ENCODE peak calls at places on chromosomes 11 and 22, in four cellular contexts. One of them, this sample, is unnamed.

GRCh38 chr11:72904016-72904415 is 89.8 kb downstream of the ATG16L2 start:
- DNase-seq in GM12891: no peak
- DNase-seq in HL-60: no peak
- DNase-seq in GM12878: no peak
- DNase-seq in this sample: no peak

GRCh38 chr11:126898802-126899201 is 101.8 kb downstream of the KIRREL3 start:
- DNase-seq in GM12891: no peak
- DNase-seq in HL-60: no peak
- DNase-seq in GM12878: no peak
- DNase-seq in this sample: no peak

GRCh38 chr11:133948711-133949110 is 8.1 kb downstream of the IGSF9B start:
- DNase-seq in GM12891: no peak
- DNase-seq in HL-60: no peak
- DNase-seq in GM12878: no peak
- DNase-seq in this sample: no peak

GRCh38 chr11:46560300-46561025 is 33.4 kb downstream of the AMBRA1 start:
- DNase-seq in GM12891: no peak
- DNase-seq in HL-60: no peak
- DNase-seq in GM12878: peak
- DNase-seq in this sample: peak

GRCh38 chr11:46064221-46064620 is 57.0 kb downstream of the PHF21A start:
- DNase-seq in GM12891: no peak
- DNase-seq in HL-60: no peak
- DNase-seq in GM12878: no peak
- DNase-seq in this sample: no peak

GRCh38 chr22:26679003-26679629 is 21.7 kb downstream of the MIAT start:
- DNase-seq in GM12891: peak
- DNase-seq in HL-60: no peak
- DNase-seq in GM12878: peak
- DNase-seq in this sample: peak

GRCh38 chr11:42913731-42914130 is 398.1 kb upstream of the API5 start:
- DNase-seq in GM12891: no peak
- DNase-seq in HL-60: no peak
- DNase-seq in GM12878: peak
- DNase-seq in this sample: no peak

GRCh38 chr11:36089920-36090319 is 146.1 kb downstream of the LDLRAD3 start:
- DNase-seq in GM12891: no peak
- DNase-seq in HL-60: no peak
- DNase-seq in GM12878: no peak
- DNase-seq in this sample: no peak

GRCh38 chr11:27183672-27184457 is 143.2 kb downstream of the BBOX1 start:
- DNase-seq in GM12891: peak
- DNase-seq in HL-60: no peak
- DNase-seq in GM12878: peak
- DNase-seq in this sample: peak

GRCh38 chr11:76736266-76736665 is 46.9 kb upstream of the TSKU start:
- DNase-seq in GM12891: no peak
- DNase-seq in HL-60: no peak
- DNase-seq in GM12878: no peak
- DNase-seq in this sample: no peak

GRCh38 chr11:76736773-76737495 is 46.2 kb upstream of the TSKU start:
- DNase-seq in GM12891: no peak
- DNase-seq in HL-60: no peak
- DNase-seq in GM12878: no peak
- DNase-seq in this sample: no peak

GRCh38 chr11:76734456-76735217 is 48.5 kb upstream of the TSKU start:
- DNase-seq in GM12891: no peak
- DNase-seq in HL-60: no peak
- DNase-seq in GM12878: no peak
- DNase-seq in this sample: no peak

GRCh38 chr11:76735841-76736240 is 47.3 kb upstream of the TSKU start:
- DNase-seq in GM12891: no peak
- DNase-seq in HL-60: no peak
- DNase-seq in GM12878: no peak
- DNase-seq in this sample: peak

GRCh38 chr11:76735218-76735480 is 48.0 kb upstream of the TSKU start:
- DNase-seq in GM12891: no peak
- DNase-seq in HL-60: no peak
- DNase-seq in GM12878: no peak
- DNase-seq in this sample: no peak
- TF ChIP-seq SPI1 in GM12891: no peak
- TF ChIP-seq SPI1 in HL-60: no peak
- TF ChIP-seq SPI1 in GM12878: no peak
- TF ChIP-seq SPI1 in this sample: no peak

GRCh38 chr11:101718406-101718805 is 134.6 kb upstream of the TRPC6 start:
- DNase-seq in GM12891: no peak
- DNase-seq in HL-60: no peak
- DNase-seq in GM12878: no peak
- DNase-seq in this sample: no peak
- TF ChIP-seq SPI1 in GM12891: no peak
- TF ChIP-seq SPI1 in HL-60: no peak
- TF ChIP-seq SPI1 in GM12878: no peak
- TF ChIP-seq SPI1 in this sample: no peak

GRCh38 chr22:29692327-29692640 is 27.5 kb upstream of the CABP7 start:
- DNase-seq in GM12891: no peak
- DNase-seq in HL-60: no peak
- DNase-seq in GM12878: no peak
- DNase-seq in this sample: no peak

GRCh38 chr22:29690481-29690880 is 29.3 kb upstream of the CABP7 start:
- DNase-seq in GM12891: no peak
- DNase-seq in HL-60: no peak
- DNase-seq in GM12878: no peak
- DNase-seq in this sample: no peak

GRCh38 chr22:29689201-29689871 is 30.5 kb upstream of the CABP7 start:
- DNase-seq in GM12891: no peak
- DNase-seq in HL-60: no peak
- DNase-seq in GM12878: no peak
- DNase-seq in this sample: no peak

GRCh38 chr22:29691636-29692326 is 28.0 kb upstream of the CABP7 start:
- DNase-seq in GM12891: no peak
- DNase-seq in HL-60: no peak
- DNase-seq in GM12878: no peak
- DNase-seq in this sample: no peak

DNA sequence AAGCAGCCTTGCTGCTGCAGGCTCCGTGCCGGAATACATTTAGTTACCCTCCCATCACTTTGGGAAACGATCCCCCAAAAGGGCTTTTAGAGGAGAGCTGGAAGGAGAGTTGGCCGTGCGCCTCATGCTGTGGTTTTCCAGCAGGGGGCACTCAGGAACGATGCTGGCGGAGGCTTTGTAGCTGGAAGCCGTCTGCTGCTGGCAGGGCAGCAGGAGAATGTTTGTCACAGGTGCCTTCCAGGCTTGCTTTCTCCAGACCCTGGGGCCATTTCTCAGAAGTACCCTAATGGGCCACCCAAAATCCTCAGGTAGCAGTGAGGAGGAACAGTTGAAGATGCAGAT is 30.0 kb upstream of the CABP7 start:
- DNase-seq in GM12891: no peak
- DNase-seq in HL-60: no peak
- DNase-seq in GM12878: no peak
- DNase-seq in this sample: peak
- TF ChIP-seq SPI1 in GM12891: no peak
- TF ChIP-seq SPI1 in HL-60: no peak
- TF ChIP-seq SPI1 in GM12878: no peak
- TF ChIP-seq SPI1 in this sample: no peak

DNA sequence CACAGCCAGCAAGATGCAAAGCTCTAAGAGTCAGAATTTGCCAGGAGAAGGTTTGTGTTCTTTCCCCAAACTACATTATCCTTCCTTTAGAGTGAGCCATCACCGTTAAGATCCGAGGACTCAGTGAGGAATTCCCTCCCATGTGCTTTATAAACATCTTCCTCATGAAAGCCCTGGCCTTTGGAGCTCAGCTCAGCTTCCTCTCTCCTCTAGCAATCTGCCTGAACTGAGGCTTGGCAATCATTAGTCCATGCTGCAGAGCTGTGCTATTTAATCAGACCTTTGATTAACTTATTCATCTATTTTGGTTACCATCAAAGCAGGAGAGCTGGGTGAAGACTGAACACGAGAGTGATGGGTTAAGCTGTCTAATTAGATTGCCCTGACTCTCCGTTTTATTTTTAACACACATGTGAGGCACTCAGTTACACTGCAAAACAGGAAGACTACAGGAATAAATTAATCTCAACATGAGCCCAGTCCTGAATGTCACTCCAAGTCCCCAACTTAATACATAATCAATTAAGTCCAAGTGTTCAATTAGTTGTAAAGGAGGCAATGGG is 351.3 kb downstream of the LARGE1 start:
- DNase-seq in GM12891: no peak
- DNase-seq in HL-60: no peak
- DNase-seq in GM12878: no peak
- DNase-seq in this sample: no peak
- TF ChIP-seq SPI1 in GM12891: no peak
- TF ChIP-seq SPI1 in HL-60: no peak
- TF ChIP-seq SPI1 in GM12878: no peak
- TF ChIP-seq SPI1 in this sample: no peak

GRCh38 chr22:38957046-38957770 is at the start of gene APOBEC3A:
- DNase-seq in GM12891: no peak
- DNase-seq in HL-60: no peak
- DNase-seq in GM12878: no peak
- DNase-seq in this sample: no peak

GRCh38 chr22:38959574-38959973 is 2.2 kb downstream of the APOBEC3A start:
- DNase-seq in GM12891: no peak
- DNase-seq in HL-60: no peak
- DNase-seq in GM12878: no peak
- DNase-seq in this sample: no peak

GRCh38 chr22:38958359-38958943 is 1.0 kb downstream of the APOBEC3A start:
- DNase-seq in GM12891: no peak
- DNase-seq in HL-60: no peak
- DNase-seq in GM12878: no peak
- DNase-seq in this sample: no peak

GRCh38 chr22:38956551-38956950 is 858 bp upstream of the APOBEC3A start:
- DNase-seq in GM12891: no peak
- DNase-seq in HL-60: no peak
- DNase-seq in GM12878: no peak
- DNase-seq in this sample: no peak

GRCh38 chr22:38957808-38958207 is 399 bp downstream of the APOBEC3A start:
- DNase-seq in GM12891: no peak
- DNase-seq in HL-60: no peak
- DNase-seq in GM12878: no peak
- DNase-seq in this sample: no peak
- TF ChIP-seq SPI1 in GM12891: no peak
- TF ChIP-seq SPI1 in HL-60: no peak
- TF ChIP-seq SPI1 in GM12878: no peak
- TF ChIP-seq SPI1 in this sample: no peak

This sample was measured in K562.